ENCODE peak calls at places on chromosomes 12 and 14, in five cellular contexts. D is spleen, F is heart left ventricle, K is breast epithelium, A is ovary. R is an unnamed sample.

GRCh38 chr12:100393202-100393601 is 36.3 kb downstream of the SLC17A8 start:
- DNase-seq in D (no peak), F (no peak), K (no peak), A (no peak), R (no peak)

GRCh38 chr12:105945935-105946334 is 192.8 kb downstream of the NUAK1 start:
- DNase-seq in D (no peak), F (no peak), K (no peak), A (no peak), R (no peak)

GRCh38 chr14:91892918-91893527 is 25.7 kb upstream of the TC2N start:
- DNase-seq in D (no peak), F (no peak), K (no peak), A (no peak), R (no peak)

GRCh38 chr14:86766469-86766868 is 1226.5 kb downstream of the GALC start:
- DNase-seq in D (no peak), F (no peak), K (no peak), A (no peak), R (no peak)

GRCh38 chr14:54893151-54893760 is 9.4 kb downstream of the GCH1 start:
- DNase-seq in D (no peak), F (no peak), K (no peak), A (no peak), R (peak; percentile 44)

GRCh38 chr12:92908108-92908507 is 21.0 kb downstream of the EEA1 start:
- DNase-seq in D (no peak), F (no peak), K (no peak), A (no peak), R (no peak)

GRCh38 chr12:107600596-107601144 is 84.9 kb upstream of the PWP1 start:
- DNase-seq in D (no peak), F (no peak), K (no peak), A (no peak), R (no peak)

GRCh38 chr14:37493606-37494005 is 101.4 kb downstream of the FOXA1 start:
- DNase-seq in D (no peak), F (no peak), K (no peak), A (no peak), R (no peak)

GRCh38 chr12:42090899-42091298 is 53.8 kb downstream of the GXYLT1 start:
- DNase-seq in D (no peak), F (no peak), K (no peak), A (no peak), R (no peak)

GRCh38 chr12:28050606-28051005 is 78.1 kb upstream of the PTHLH start:
- DNase-seq in D (no peak), F (no peak), K (no peak), A (no peak), R (no peak)

GRCh38 chr12:110689002-110689600 is at the start of gene HVCN1:
- DNase-seq in D (peak; percentile 93), F (peak; percentile 71), K (no peak), A (peak; percentile 75), R (peak; percentile 45)

GRCh38 chr12:7667025-7667575 is 1.4 kb upstream of the APOBEC1 start:
- DNase-seq in D (no peak), F (no peak), K (no peak), A (no peak), R (no peak)

GRCh38 chr12:96786808-96787207 is 120.2 kb upstream of the NEDD1 start:
- DNase-seq in D (no peak), F (no peak), K (no peak), A (no peak), R (no peak)

GRCh38 chr12:69024907-69025306 is 91.9 kb upstream of the CPM start:
- DNase-seq in D (no peak), F (no peak), K (no peak), A (no peak), R (no peak)

GRCh38 chr14:45819107-45819506 is 566.1 kb upstream of the MIS18BP1 start:
- DNase-seq in D (no peak), F (no peak), K (no peak), A (no peak), R (no peak)

GRCh38 chr12:121812921-121813896 is 9.4 kb downstream of the SETD1B start:
- DNase-seq in D (peak; percentile 78), F (no peak), K (no peak), A (no peak), R (no peak)

GRCh38 chr12:60684988-60685655 is 1089.3 kb downstream of the SLC16A7 start:
- DNase-seq in D (no peak), F (no peak), K (no peak), A (no peak), R (no peak)

GRCh38 chr12:122615780-122616179 is 87.4 kb downstream of the HCAR2 start:
- DNase-seq in D (no peak), F (no peak), K (no peak), A (no peak), R (no peak)

GRCh38 chr12:21773263-21773741 is 1.2 kb downstream of the KCNJ8 start:
- DNase-seq in D (no peak), F (peak; percentile 79), K (no peak), A (peak; percentile 58), R (peak; percentile 74)

GRCh38 chr14:71483154-71483553 is 449.1 kb upstream of the RGS6 start:
- DNase-seq in D (no peak), F (no peak), K (no peak), A (no peak), R (no peak)

GRCh38 chr12:121124402-121125109 is 8.1 kb upstream of the P2RX7 start:
- DNase-seq in D (no peak), F (peak; percentile 69), K (no peak), A (no peak), R (peak; percentile 56)

GRCh38 chr12:107429006-107429698 is 256.4 kb upstream of the PWP1 start:
- DNase-seq in D (no peak), F (no peak), K (no peak), A (no peak), R (peak; percentile 61)

GRCh38 chr14:27573018-27573417 is 975.2 kb upstream of the NOVA1 start:
- DNase-seq in D (no peak), F (no peak), K (no peak), A (no peak), R (no peak)

GRCh38 chr14:100030441-100031153 is 34.6 kb upstream of the EVL start:
- DNase-seq in D (no peak), F (no peak), K (no peak), A (no peak), R (no peak)

GRCh38 chr14:44029933-44030332 is 477.1 kb downstream of the FSCB start:
- DNase-seq in D (no peak), F (no peak), K (no peak), A (no peak), R (no peak)

GRCh38 chr14:55645148-55645547 is 65.1 kb downstream of the KTN1 start:
- DNase-seq in D (no peak), F (no peak), K (no peak), A (no peak), R (no peak)

GRCh38 chr14:60974070-60974469 is 6.8 kb downstream of the TRMT5 start:
- DNase-seq in D (no peak), F (no peak), K (no peak), A (no peak), R (no peak)

GRCh38 chr12:64976131-64976530 is 145.0 kb downstream of the WIF1 start:
- DNase-seq in D (no peak), F (no peak), K (no peak), A (no peak), R (no peak)

GRCh38 chr14:37196604-37197420 is 925 bp upstream of the MIPOL1 start:
- DNase-seq in D (no peak), F (no peak), K (no peak), A (peak; percentile 21), R (no peak)

GRCh38 chr12:47945341-47945728 is 18.1 kb upstream of the TMEM106C start:
- DNase-seq in D (no peak), F (no peak), K (no peak), A (no peak), R (no peak)

GRCh38 chr14:73731111-73731510 is 16.9 kb upstream of the PNMA1 start:
- DNase-seq in D (no peak), F (no peak), K (no peak), A (peak; percentile 21), R (no peak)

GRCh38 chr12:52195065-52195730 is 3.4 kb upstream of the KRT80 start:
- DNase-seq in D (no peak), F (no peak), K (no peak), A (peak; percentile 55), R (no peak)
- TF ChIP-seq POLR2A in D (no peak), F (no peak), K (no peak), A (no peak), R (no peak)

GRCh38 chr12:116365606-116366455 is 88.3 kb upstream of the MED13L start:
- DNase-seq in D (peak; percentile 64), F (no peak), K (no peak), A (no peak), R (no peak)

GRCh38 chr12:116365114-116365513 is 87.6 kb upstream of the MED13L start:
- DNase-seq in D (peak; percentile 4), F (no peak), K (no peak), A (no peak), R (no peak)

GRCh38 chr12:116368196-116369194 is 91.0 kb upstream of the MED13L start:
- DNase-seq in D (peak; percentile 53), F (no peak), K (no peak), A (no peak), R (peak; percentile 86)

GRCh38 chr12:116366824-116367223 is 89.3 kb upstream of the MED13L start:
- DNase-seq in D (peak; percentile 3), F (no peak), K (no peak), A (no peak), R (no peak)

DNA sequence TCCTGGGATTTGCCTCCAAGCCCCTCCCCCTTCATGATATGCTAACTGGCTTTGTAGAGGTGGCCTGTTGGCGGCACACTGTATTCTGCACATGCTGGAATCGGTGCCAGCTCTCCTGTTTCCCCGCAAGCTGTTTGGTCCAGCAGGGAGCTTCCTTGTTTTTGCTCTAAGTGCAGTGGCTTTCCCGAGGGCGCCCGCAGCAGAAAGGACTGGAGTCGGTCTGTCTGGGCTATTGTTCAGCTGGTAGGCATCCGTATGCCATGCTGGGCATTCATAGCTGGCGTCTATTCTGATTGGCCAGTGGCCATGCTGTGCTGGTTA is 88.9 kb upstream of the MED13L start:
- DNase-seq in D (no peak), F (peak; percentile 55), K (peak; percentile 68), A (no peak), R (peak; percentile 92)
- TF ChIP-seq CTCF in D (no peak), F (no peak), K (no peak), A (no peak), R (no peak)

DNA sequence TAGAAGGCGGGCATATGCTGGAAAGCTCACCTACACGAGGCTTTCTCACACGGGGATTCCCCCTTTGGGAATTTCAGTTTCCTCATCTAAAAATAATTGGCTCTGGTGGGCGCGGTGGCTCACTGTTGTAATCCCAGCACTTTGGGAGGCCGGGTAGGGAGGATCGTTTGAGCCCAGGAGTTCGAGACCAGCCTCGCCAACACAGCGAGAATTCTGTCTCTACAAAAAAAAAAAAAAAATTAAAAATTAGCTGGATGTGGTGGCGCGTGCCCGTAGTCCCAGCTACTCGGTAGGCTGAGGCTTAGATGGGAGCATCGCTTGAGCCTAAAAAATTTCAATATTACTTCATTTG is 400 bp upstream of the NDUFA12 start:
- DNase-seq in D (no peak), F (no peak), K (no peak), A (no peak), R (no peak)
- H3K4me3 ChIP-seq in D (peak overlapping the region; percentile 76), F (peak overlapping the region; percentile 90), K (peak overlapping the region; percentile 96), A (peak overlapping the region; percentile 74), R (peak overlapping the region; percentile 93)

DNA sequence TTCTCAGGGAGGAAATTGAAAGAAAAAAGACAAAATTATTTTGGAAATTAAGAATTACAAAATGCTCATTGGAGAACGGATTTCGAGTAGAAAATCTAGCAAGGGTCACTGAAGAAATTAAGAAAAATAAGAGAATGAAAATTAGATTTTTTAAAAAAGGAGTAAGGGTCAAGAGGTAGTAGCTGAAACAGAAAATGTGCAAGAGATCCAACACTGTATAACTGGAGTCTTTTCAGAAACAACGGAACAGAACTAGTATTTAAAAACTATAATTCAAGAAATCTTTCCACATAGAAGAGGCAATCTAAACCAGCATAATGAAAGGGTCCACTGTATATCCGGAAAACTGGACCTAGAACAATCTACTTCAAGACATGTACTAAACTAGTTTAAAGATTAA is 28.2 kb downstream of the ATP2B1 start:
- DNase-seq in D (no peak), F (no peak), K (no peak), A (no peak), R (no peak)
- TF ChIP-seq POLR2A in D (no peak), F (no peak), K (no peak), A (no peak), R (no peak)

R was measured in body of pancreas.